ENCODE peak calls at places on chromosomes 6 and 20, in four cellular contexts. G is prostate gland; B is ascending aorta; L is naive thymus-derived CD4-positive, alpha-beta T cell. A is an unnamed sample.
A peak's percentile ranks its signal among the peaks of the same experiment; 100 is the strongest.

GRCh38 chr6:16804007-16804303 is 42.7 kb upstream of the ATXN1 start:
- DNase-seq in G (no peak), B (no peak), L (no peak), A (no peak)

GRCh38 chr6:71419217-71419953 is 130.8 kb downstream of the OGFRL1 start:
- DNase-seq in G (no peak), B (no peak), L (no peak), A (peak; percentile 20)

GRCh38 chr6:129486333-129486732 is 223.6 kb downstream of the ARHGAP18 start:
- DNase-seq in G (no peak), B (no peak), L (no peak), A (no peak)

GRCh38 chr20:21105429-21106170 is 558 bp downstream of the LINC00237 start:
- DNase-seq in G (no peak), B (no peak), L (peak; percentile 9), A (no peak)

GRCh38 chr20:40449974-40450616 is 238.9 kb downstream of the MAFB start:
- DNase-seq in G (no peak), B (no peak), L (no peak), A (no peak)

GRCh38 chr6:147156799-147157382 is 47.3 kb upstream of the STXBP5 start:
- DNase-seq in G (no peak), B (no peak), L (no peak), A (peak; percentile 17)

GRCh38 chr20:61757-62156 is 25.7 kb upstream of the DEFB125 start:
- DNase-seq in G (no peak), B (no peak), L (no peak), A (no peak)

GRCh38 chr6:71468841-71469750 is 180.5 kb downstream of the OGFRL1 start:
- DNase-seq in G (no peak), B (no peak), L (no peak), A (no peak)

GRCh38 chr6:17225767-17226166 is 55.4 kb upstream of the RBM24 start:
- DNase-seq in G (no peak), B (no peak), L (no peak), A (no peak)

GRCh38 chr20:53136473-53136872 is 164.3 kb downstream of the TSHZ2 start:
- DNase-seq in G (no peak), B (no peak), L (no peak), A (no peak)

GRCh38 chr6:137883400-137883888 is 16.4 kb downstream of the TNFAIP3 start:
- DNase-seq in G (no peak), B (no peak), L (peak; percentile 57), A (no peak)

DNA sequence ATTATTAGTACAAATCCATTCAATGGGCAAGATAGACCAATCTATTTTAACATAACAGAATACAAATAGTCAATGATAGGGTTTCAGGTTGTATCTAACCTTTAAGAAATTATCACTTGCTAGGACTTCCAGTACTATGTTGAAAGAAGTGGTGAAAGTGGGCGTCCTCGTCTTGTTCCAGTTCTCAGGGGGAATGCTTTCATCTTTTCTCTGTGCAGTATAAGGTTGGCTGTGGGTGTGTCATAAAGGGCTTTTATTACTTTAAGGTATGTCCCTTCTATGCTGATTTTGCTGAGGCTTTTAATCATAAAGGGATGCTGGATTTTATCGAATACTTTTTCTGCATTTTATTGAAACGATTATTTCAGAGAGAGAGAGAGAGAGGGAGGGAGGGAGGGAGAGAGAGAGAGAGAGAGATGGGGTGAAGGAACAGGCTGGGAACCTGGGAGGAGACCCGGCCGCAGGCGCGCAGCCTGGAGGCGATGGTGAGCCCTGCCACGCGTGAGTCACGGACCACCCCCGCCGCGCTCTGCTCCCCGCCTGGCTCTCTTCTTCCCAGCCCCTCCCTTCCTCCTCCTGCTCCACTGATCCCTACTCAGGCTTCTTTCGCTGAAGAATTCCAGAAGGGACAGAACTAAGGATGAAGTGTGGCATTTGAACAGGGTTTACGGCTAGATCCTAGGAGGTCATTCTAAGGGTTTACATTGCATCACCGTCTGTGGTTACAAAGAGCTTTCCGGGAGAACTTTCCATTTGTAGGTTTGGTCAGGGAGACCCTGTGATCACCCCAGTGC is 45.5 kb upstream of the HLA-E start:
- DNase-seq in G (no peak), B (no peak), L (no peak), A (peak; percentile 49)
- H3K27me3 ChIP-seq in G (peaks cover 8% of the 10 kb centered on the region), B (peaks cover 5% of the 10 kb centered on the region), L (peaks cover 20% of the 10 kb centered on the region), A (peaks cover 94% of the 10 kb centered on the region)

DNA sequence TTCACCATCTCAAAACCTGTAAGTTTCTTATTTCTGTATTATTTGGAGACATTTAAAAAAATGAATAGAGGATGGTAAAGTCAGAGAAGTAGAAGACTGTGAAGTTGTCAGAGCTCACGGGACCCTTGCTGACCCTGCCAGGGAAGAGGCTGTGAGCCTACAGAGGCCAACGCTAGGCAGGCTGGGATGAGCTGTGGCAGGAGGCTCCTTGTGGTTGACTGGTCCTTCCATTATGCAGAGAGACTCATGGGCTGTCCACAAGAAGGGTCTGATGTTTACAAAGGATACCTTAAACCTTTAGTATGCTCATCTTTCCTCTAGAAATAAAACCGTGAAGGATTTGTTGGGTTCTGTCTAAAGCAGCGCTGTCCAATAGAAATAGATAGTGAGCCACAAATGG is 42.9 kb downstream of the DUSP22 start:
- DNase-seq in G (no peak), B (no peak), L (no peak), A (no peak)
- H3K4me1 ChIP-seq in G (no peaks in the 10 kb centered on the region), B (no peaks in the 10 kb centered on the region), L (peaks cover 21% of the 10 kb centered on the region), A (no peaks in the 10 kb centered on the region)

GRCh38 chr6:165702669-165703068 is 39.6 kb upstream of the PDE10A start:
- DNase-seq in G (no peak), B (no peak), L (no peak), A (no peak)

GRCh38 chr6:165708985-165709576 is 46.0 kb upstream of the PDE10A start:
- DNase-seq in G (no peak), B (no peak), L (no peak), A (no peak)

GRCh38 chr6:165707067-165707853 is 44.2 kb upstream of the PDE10A start:
- DNase-seq in G (no peak), B (no peak), L (no peak), A (no peak)

GRCh38 chr6:165704001-165704748 is 41.1 kb upstream of the PDE10A start:
- DNase-seq in G (peak; percentile 19), B (no peak), L (no peak), A (no peak)

DNA sequence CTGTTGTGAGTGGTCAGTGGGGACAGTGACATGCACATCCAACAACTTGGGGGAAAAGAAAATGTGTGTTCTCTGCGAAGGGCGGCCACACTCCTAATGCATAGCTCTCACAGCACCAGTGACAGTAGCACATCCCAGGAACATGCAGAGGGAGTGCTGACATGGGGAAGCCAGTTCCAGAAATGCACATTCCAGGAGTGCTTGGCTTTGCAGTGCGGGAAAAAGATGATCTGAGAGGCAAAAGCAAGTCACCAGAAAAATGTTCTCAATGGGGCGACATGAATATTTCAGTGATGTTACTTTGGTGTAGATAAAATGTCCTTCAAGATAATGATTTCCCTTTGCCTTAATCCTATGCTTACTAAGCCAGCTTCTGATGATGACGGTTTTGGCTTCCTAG is 42.9 kb upstream of the PDE10A start:
- DNase-seq in G (no peak), B (no peak), L (no peak), A (no peak)
- H3K27me3 ChIP-seq in G (no peaks in the 10 kb centered on the region), B (no peaks in the 10 kb centered on the region), L (no peaks in the 10 kb centered on the region), A (no peaks in the 10 kb centered on the region)

DNA sequence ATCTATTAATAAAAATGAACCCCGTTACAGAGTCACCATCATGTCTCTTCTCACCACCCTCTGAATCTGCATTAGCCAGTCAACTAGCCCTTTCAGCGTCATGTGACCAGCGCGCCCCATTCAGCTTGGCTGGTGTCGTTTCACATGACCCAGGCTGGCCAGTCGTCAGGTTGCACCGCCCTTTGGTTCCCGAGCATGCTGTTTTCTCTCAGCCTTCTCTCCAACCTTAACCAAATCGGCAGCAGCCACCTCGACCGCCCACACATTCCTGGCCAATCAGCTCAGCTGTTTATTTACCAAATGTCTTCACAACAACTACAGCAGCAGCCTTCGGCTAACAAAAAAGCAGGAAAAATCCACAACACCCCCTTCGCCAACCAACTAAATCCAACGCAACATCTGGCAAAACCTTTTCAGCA is 5.6 kb downstream of the SRSF3 start:
- DNase-seq in G (no peak), B (no peak), L (peak; percentile 45), A (peak; percentile 40)
- H3K4me1 ChIP-seq in G (peaks cover 4% of the 10 kb centered on the region), B (peaks cover 62% of the 10 kb centered on the region), L (peaks cover 81% of the 10 kb centered on the region), A (peaks cover 48% of the 10 kb centered on the region)

GRCh38 chr20:63348828-63349515 is 12.2 kb downstream of the CHRNA4 start:
- DNase-seq in G (no peak), B (no peak), L (no peak), A (no peak)

GRCh38 chr20:63346131-63347080 is 14.7 kb downstream of the CHRNA4 start:
- DNase-seq in G (no peak), B (no peak), L (no peak), A (no peak)

GRCh38 chr20:63345328-63346100 is 15.6 kb downstream of the CHRNA4 start:
- DNase-seq in G (no peak), B (no peak), L (no peak), A (no peak)

GRCh38 chr20:63347950-63348827 is 13.0 kb downstream of the CHRNA4 start:
- DNase-seq in G (no peak), B (no peak), L (no peak), A (no peak)

GRCh38 chr20:63347081-63347741 is 13.9 kb downstream of the CHRNA4 start:
- DNase-seq in G (no peak), B (no peak), L (no peak), A (no peak)
- H3K27me3 ChIP-seq in G (peaks cover 3% of the 10 kb centered on the region), B (no peaks in the 10 kb centered on the region), L (no peaks in the 10 kb centered on the region), A (no peaks in the 10 kb centered on the region)

GRCh38 chr20:33992923-33993799 is 550 bp upstream of the RALY start:
- DNase-seq in G (peak; percentile 99), B (peak; percentile 96), L (peak; percentile 100), A (peak; percentile 99)
- H3K4me1 ChIP-seq in G (peaks cover 15% of the 10 kb centered on the region), B (peaks cover 29% of the 10 kb centered on the region), L (peaks cover 33% of the 10 kb centered on the region), A (peaks cover 14% of the 10 kb centered on the region)

GRCh38 chr20:23050847-23051627 is 1.6 kb upstream of the THBD start:
- DNase-seq in G (peak; percentile 52), B (peak; percentile 49), L (no peak), A (peak; percentile 93)

GRCh38 chr20:23049933-23050838 is 714 bp upstream of the THBD start:
- DNase-seq in G (no peak), B (no peak), L (no peak), A (peak; percentile 62)

GRCh38 chr20:23048283-23049200 is 930 bp downstream of the THBD start:
- DNase-seq in G (peak; percentile 17), B (peak; percentile 35), L (no peak), A (peak; percentile 76)

GRCh38 chr20:23047738-23048214 is 1.7 kb downstream of the THBD start:
- DNase-seq in G (no peak), B (no peak), L (no peak), A (no peak)

GRCh38 chr20:23049201-23049932 is at the start of gene THBD:
- DNase-seq in G (peak; percentile 35), B (peak; percentile 77), L (no peak), A (peak; percentile 84)
- H3K27me3 ChIP-seq in G (peaks cover 7% of the 10 kb centered on the region), B (no peaks in the 10 kb centered on the region), L (peaks cover 2% of the 10 kb centered on the region), A (peaks cover 14% of the 10 kb centered on the region)